ENCODE peak calls at places on chromosomes 2 and 18, in nine cellular contexts. Y is fibroblast of lung, J is A549, L is neuronal stem cell, F is mesendoderm, R is HCT116, M is neural progenitor cell, T is mesenchymal stem cell, E is IMR-90. Z is an unnamed sample.

GRCh38 chr2:6186332-6187100 is 494.3 kb downstream of the SOX11 start:
- DNase-seq in Y (peak; percentile 92), J (peak; percentile 33), L (no peak), F (peak; percentile 51), R (no peak), M (no peak), T (peak; percentile 92), E (peak; percentile 87), Z (peak; percentile 58)

GRCh38 chr18:68725341-68725740 is 10.4 kb upstream of the TMX3 start:
- DNase-seq in Y (peak; percentile 84), J (no peak), L (no peak), F (no peak), R (no peak), M (no peak), T (no peak), E (peak; percentile 39), Z (peak; percentile 47)

GRCh38 chr2:218805627-218806026 is 23.7 kb downstream of the CYP27A1 start:
- DNase-seq in Y (peak; percentile 42), J (no peak), L (no peak), F (peak; percentile 43), R (no peak), M (no peak), T (peak; percentile 87), E (peak; percentile 80), Z (peak; percentile 46)

GRCh38 chr18:48740068-48740440 is 201.2 kb downstream of the CTIF start:
- DNase-seq in Y (no peak), J (no peak), L (no peak), F (no peak), R (no peak), M (no peak), T (no peak), E (no peak), Z (no peak)

GRCh38 chr2:165008916-165009315 is 53.6 kb upstream of the SLC38A11 start:
- DNase-seq in Y (peak; percentile 74), J (no peak), L (no peak), F (no peak), R (no peak), M (no peak), T (no peak), E (no peak), Z (peak; percentile 45)

GRCh38 chr2:111116843-111117665 is 3.7 kb upstream of the BCL2L11 start:
- DNase-seq in Y (peak; percentile 67), J (peak; percentile 87), L (peak; percentile 63), F (peak; percentile 94), R (peak; percentile 75), M (peak; percentile 87), T (peak; percentile 73), E (peak; percentile 71), Z (peak; percentile 81)

GRCh38 chr18:49623571-49623970 is 61.7 kb downstream of the LIPG start:
- DNase-seq in Y (peak; percentile 20), J (no peak), L (no peak), F (no peak), R (no peak), M (no peak), T (no peak), E (no peak), Z (no peak)

GRCh38 chr18:79511671-79512301 is 116.1 kb downstream of the NFATC1 start:
- DNase-seq in Y (no peak), J (no peak), L (no peak), F (no peak), R (no peak), M (peak; percentile 31), T (no peak), E (no peak), Z (no peak)

GRCh38 chr2:232406556-232407310 is at the start of gene ALPG:
- DNase-seq in Y (no peak), J (no peak), L (no peak), F (no peak), R (no peak), M (no peak), T (no peak), E (no peak), Z (no peak)

GRCh38 chr2:110116033-110116710 is 550 bp upstream of the MALL start:
- DNase-seq in Y (peak; percentile 79), J (peak; percentile 73), L (no peak), F (peak; percentile 69), R (peak; percentile 56), M (peak; percentile 53), T (peak; percentile 30), E (peak; percentile 54), Z (peak; percentile 90)

GRCh38 chr18:22001912-22002487 is 167.4 kb upstream of the GATA6 start:
- DNase-seq in Y (no peak), J (no peak), L (no peak), F (no peak), R (no peak), M (no peak), T (no peak), E (no peak), Z (no peak)

GRCh38 chr18:68480196-68480595 is 234.7 kb downstream of the TMX3 start:
- DNase-seq in Y (peak; percentile 27), J (no peak), L (no peak), F (no peak), R (no peak), M (no peak), T (no peak), E (no peak), Z (no peak)

GRCh38 chr2:220228310-220229006 is 601.0 kb downstream of the SLC4A3 start:
- DNase-seq in Y (peak; percentile 100), J (peak; percentile 60), L (no peak), F (peak; percentile 43), R (peak; percentile 97), M (no peak), T (peak; percentile 95), E (peak; percentile 99), Z (peak; percentile 97)

GRCh38 chr2:173249661-173250641 is 104.7 kb upstream of the CDCA7 start:
- DNase-seq in Y (no peak), J (no peak), L (peak; percentile 44), F (no peak), R (no peak), M (peak; percentile 36), T (no peak), E (no peak), Z (no peak)

GRCh38 chr2:26584656-26585055 is 56.5 kb downstream of the CIB4 start:
- DNase-seq in Y (no peak), J (no peak), L (no peak), F (no peak), R (no peak), M (no peak), T (no peak), E (no peak), Z (no peak)

GRCh38 chr2:237048595-237048994 is 37.1 kb upstream of the COPS8 start:
- DNase-seq in Y (no peak), J (no peak), L (no peak), F (no peak), R (no peak), M (no peak), T (no peak), E (no peak), Z (peak; percentile 19)

GRCh38 chr2:232382331-232383225 is 4.0 kb downstream of the ALPP start:
- DNase-seq in Y (no peak), J (no peak), L (no peak), F (peak; percentile 29), R (no peak), M (no peak), T (no peak), E (no peak), Z (no peak)

GRCh38 chr2:200352631-200353030 is 46.1 kb downstream of the SPATS2L start:
- DNase-seq in Y (peak; percentile 94), J (no peak), L (peak; percentile 30), F (peak; percentile 91), R (peak; percentile 45), M (peak; percentile 49), T (peak; percentile 60), E (peak; percentile 66), Z (peak; percentile 35)

GRCh38 chr2:141524777-141525176 is 606.0 kb downstream of the LRP1B start:
- DNase-seq in Y (no peak), J (no peak), L (no peak), F (no peak), R (no peak), M (no peak), T (no peak), E (no peak), Z (no peak)

GRCh38 chr2:141529674-141530073 is 601.1 kb downstream of the LRP1B start:
- DNase-seq in Y (no peak), J (no peak), L (no peak), F (no peak), R (no peak), M (no peak), T (peak; percentile 22), E (no peak), Z (no peak)

GRCh38 chr2:141523199-141523598 is 607.6 kb downstream of the LRP1B start:
- DNase-seq in Y (no peak), J (no peak), L (no peak), F (no peak), R (no peak), M (no peak), T (no peak), E (no peak), Z (no peak)

GRCh38 chr2:141526760-141527159 is 604.1 kb downstream of the LRP1B start:
- DNase-seq in Y (no peak), J (no peak), L (no peak), F (no peak), R (no peak), M (no peak), T (no peak), E (no peak), Z (no peak)

DNA sequence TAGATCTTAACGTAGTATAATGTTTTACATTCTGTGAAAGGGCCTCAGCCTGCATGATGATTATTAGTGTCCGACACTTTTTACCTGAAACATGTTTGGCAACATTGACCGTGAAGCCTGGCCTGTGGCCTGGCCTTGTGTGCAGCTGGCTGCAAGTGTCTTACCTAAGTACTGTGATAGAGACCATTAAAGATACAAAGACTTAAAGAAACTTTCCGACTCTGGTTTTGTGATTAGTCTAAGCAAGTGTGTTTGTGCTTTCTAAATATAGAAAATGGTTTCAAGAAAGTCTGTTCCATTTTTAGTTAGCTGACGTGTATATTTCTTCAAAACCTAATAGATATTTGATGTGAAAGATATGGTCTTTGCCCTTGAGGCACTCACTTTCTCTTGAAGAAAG is 601.8 kb downstream of the LRP1B start:
- DNase-seq in Y (no peak), J (no peak), L (no peak), F (no peak), R (no peak), M (no peak), T (peak; percentile 20), E (no peak), Z (no peak)
- H3K4me2 ChIP-seq in Y (no peak overlapping the region), J (no peak overlapping the region), L (no peak overlapping the region), F (no peak overlapping the region), R (no peak overlapping the region), M (no peak overlapping the region), T (no peak overlapping the region), E (no peak overlapping the region), Z (no peak overlapping the region)

GRCh38 chr2:134711622-134712125 is 7.1 kb downstream of the TMEM163 start:
- DNase-seq in Y (no peak), J (no peak), L (no peak), F (no peak), R (no peak), M (no peak), T (no peak), E (no peak), Z (no peak)
- H3K4me2 ChIP-seq in Y (no peak overlapping the region), J (no peak overlapping the region), L (no peak overlapping the region), F (no peak overlapping the region), R (no peak overlapping the region), M (no peak overlapping the region), T (no peak overlapping the region), E (no peak overlapping the region), Z (no peak overlapping the region)

GRCh38 chr18:9835112-9835755 is 50.5 kb upstream of the TXNDC2 start:
- DNase-seq in Y (peak; percentile 11), J (no peak), L (no peak), F (peak; percentile 91), R (no peak), M (no peak), T (no peak), E (no peak), Z (no peak)
- H3K4me2 ChIP-seq in Y (no peak overlapping the region), J (no peak overlapping the region), L (no peak overlapping the region), F (no peak overlapping the region), R (peak overlapping the region; percentile 12), M (no peak overlapping the region), T (no peak overlapping the region), E (no peak overlapping the region), Z (no peak overlapping the region)

GRCh38 chr2:241946306-241947003 is 76.9 kb downstream of the RTP5 start:
- DNase-seq in Y (no peak), J (no peak), L (no peak), F (no peak), R (no peak), M (no peak), T (no peak), E (no peak), Z (no peak)
- H3K4me2 ChIP-seq in Y (no peak overlapping the region), J (no peak overlapping the region), L (no peak overlapping the region), F (no peak overlapping the region), R (no peak overlapping the region), M (no peak overlapping the region), T (no peak overlapping the region), E (no peak overlapping the region), Z (no peak overlapping the region)

Z was measured in GM23248.